ENCODE peak calls at places on chromosomes 7 and 10, in four cellular contexts. M is neural crest cell; S is GM20000; O is stimulated activated CD4-positive, alpha-beta T cell treated with anti-CD3 and anti-CD28 coated beads, Interleukin-2, amount 100 ng/mL, for 24 hours. E is an unnamed sample.

GRCh38 chr10:53223846-53224245 is 451.3 kb upstream of the MBL2 start:
- DNase-seq in M (no peak), S (no peak), O (no peak), E (no peak)

GRCh38 chr10:97514344-97514743 is 15.6 kb downstream of the UBTD1 start:
- DNase-seq in S (no peak), O (no peak), M (no peak), E (no peak)

GRCh38 chr7:99625961-99626360 is 9.2 kb downstream of the ZSCAN25 start:
- DNase-seq in S (no peak), M (no peak), O (no peak), E (no peak)

GRCh38 chr10:86402283-86402931 is 35.8 kb upstream of the GRID1 start:
- DNase-seq in O (no peak), S (no peak), M (no peak), E (peak)

GRCh38 chr10:110739811-110740271 is 95.7 kb downstream of the RBM20 start:
- DNase-seq in O (no peak), M (peak), S (no peak), E (no peak)

GRCh38 chr7:75660566-75661215 is 78.0 kb downstream of the HIP1 start:
- DNase-seq in O (no peak), M (no peak), S (no peak), E (no peak)

GRCh38 chr10:68423522-68423921 is 16.4 kb upstream of the RUFY2 start:
- DNase-seq in O (peak), S (no peak), M (no peak), E (no peak)

GRCh38 chr7:95470452-95470851 is 15.3 kb upstream of the ASB4 start:
- DNase-seq in S (peak), M (peak), O (no peak), E (no peak)